ENCODE peak calls at places on chromosome 3, in four cellular contexts. H is HL-60, G is K562, D is GM12878. M is an unnamed sample.

GRCh38 chr3:191959876-191960418 is 499.0 kb downstream of the PYDC2 start:
- DNase-seq in D (no peak), G (no peak), H (no peak), M (no peak)

GRCh38 chr3:117587416-117587815 is 877.8 kb downstream of the TUSC7 start:
- DNase-seq in D (no peak), H (no peak), G (no peak), M (no peak)

GRCh38 chr3:51967384-51968174 is at the start of gene PCBP4:
- DNase-seq in H (no peak), D (no peak), G (peak; percentile 75), M (peak; percentile 62)

GRCh38 chr3:126442099-126442848 is 33.4 kb downstream of the ZXDC start:
- DNase-seq in G (no peak), D (no peak), H (no peak), M (no peak)

GRCh38 chr3:52055537-52056351 is 627 bp downstream of the DUSP7 start:
- DNase-seq in D (no peak), G (peak; percentile 41), H (peak; percentile 51), M (peak; percentile 61)

GRCh38 chr3:46350262-46350565 is 3.7 kb upstream of the CCR2 start:
- DNase-seq in G (no peak), H (no peak), D (no peak), M (no peak)

GRCh38 chr3:122513386-122514122 is 1.2 kb downstream of the KPNA1 start:
- DNase-seq in D (no peak), H (no peak), G (no peak), M (no peak)

GRCh38 chr3:171950373-171950772 is 89.0 kb upstream of the FNDC3B start:
- DNase-seq in H (no peak), D (no peak), G (no peak), M (no peak)

GRCh38 chr3:9248232-9249191 is 934 bp downstream of the SRGAP3 start:
- DNase-seq in D (no peak), H (no peak), G (no peak), M (no peak)

GRCh38 chr3:78764634-78765033 is 1003.2 kb downstream of the ROBO1 start:
- DNase-seq in D (no peak), G (no peak), H (no peak), M (no peak)

GRCh38 chr3:41073190-41073589 is 126.1 kb upstream of the CTNNB1 start:
- DNase-seq in G (no peak), D (no peak), H (no peak), M (no peak)

GRCh38 chr3:103126111-103126510 is 691.3 kb downstream of the ZPLD1 start:
- DNase-seq in D (peak; percentile 15), G (no peak), H (no peak), M (no peak)

GRCh38 chr3:103127116-103127630 is 692.4 kb downstream of the ZPLD1 start:
- DNase-seq in G (no peak), H (no peak), D (no peak), M (no peak)

DNA sequence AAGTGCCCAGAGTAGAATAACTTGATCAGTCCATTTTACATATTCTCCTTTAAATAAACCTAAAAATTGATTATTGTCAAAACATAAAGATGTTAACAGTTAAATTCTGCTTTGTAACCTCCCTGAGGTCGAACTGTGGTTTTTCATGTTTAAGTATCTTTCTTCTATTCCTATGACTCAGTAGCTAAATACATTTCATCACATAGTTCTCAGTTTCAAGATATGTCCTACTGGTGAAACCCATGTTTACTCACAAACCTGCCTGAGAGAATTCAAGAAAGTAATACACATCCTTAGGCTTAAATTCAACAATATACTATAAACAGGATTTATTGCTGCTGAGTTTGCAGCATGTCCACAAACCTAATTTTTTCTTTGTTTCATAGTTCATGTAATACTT is 692.9 kb downstream of the ZPLD1 start:
- DNase-seq in H (no peak), D (peak; percentile 13), G (no peak), M (no peak)
- TF ChIP-seq SPI1 in H (no peak), D (no peak), G (no peak), M (no peak)

DNA sequence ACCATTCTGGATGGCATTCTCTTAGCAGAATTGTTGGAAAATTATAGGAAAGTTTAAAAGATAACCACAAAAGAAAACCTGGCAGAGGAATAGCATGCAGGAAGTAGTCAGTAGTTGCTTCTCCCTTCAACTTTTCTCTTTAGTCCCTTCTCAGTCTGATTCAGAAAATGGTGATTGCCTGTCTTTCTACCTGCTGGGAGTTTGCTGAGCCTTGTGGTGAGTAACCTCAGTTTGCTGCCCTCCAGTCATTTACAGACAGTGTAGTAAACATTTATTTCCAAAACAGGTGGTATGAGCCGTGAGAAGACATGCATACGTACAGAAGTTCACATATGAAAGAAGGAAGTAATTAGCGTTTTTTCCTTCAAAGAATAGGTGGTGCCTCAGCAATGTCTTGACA is 224.7 kb upstream of the POU1F1 start:
- DNase-seq in G (no peak), D (no peak), H (no peak), M (no peak)
- TF ChIP-seq SPI1 in G (no peak), D (no peak), H (no peak), M (no peak)

DNA sequence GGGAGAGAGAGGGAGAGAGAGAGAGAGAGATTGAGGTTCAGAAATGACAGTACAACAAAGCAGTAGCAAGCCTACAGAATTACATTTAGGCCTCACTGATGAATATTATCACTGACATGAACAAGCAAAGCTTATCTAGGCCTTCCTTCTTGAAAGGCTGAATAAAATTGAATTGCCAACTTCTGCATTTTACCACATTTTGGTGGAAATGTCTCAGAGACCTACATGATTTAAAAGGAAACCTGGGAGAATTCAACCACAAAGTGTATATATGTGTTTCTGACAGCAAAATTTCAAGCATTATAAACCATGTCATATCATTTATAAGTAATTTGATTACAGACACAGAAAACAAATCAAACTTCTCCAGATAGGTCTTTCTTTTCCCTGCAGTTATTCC is 530.8 kb downstream of the SOX2 start:
- DNase-seq in G (no peak), D (no peak), H (no peak), M (no peak)
- TF ChIP-seq SPI1 in G (no peak), D (no peak), H (no peak), M (no peak)

DNA sequence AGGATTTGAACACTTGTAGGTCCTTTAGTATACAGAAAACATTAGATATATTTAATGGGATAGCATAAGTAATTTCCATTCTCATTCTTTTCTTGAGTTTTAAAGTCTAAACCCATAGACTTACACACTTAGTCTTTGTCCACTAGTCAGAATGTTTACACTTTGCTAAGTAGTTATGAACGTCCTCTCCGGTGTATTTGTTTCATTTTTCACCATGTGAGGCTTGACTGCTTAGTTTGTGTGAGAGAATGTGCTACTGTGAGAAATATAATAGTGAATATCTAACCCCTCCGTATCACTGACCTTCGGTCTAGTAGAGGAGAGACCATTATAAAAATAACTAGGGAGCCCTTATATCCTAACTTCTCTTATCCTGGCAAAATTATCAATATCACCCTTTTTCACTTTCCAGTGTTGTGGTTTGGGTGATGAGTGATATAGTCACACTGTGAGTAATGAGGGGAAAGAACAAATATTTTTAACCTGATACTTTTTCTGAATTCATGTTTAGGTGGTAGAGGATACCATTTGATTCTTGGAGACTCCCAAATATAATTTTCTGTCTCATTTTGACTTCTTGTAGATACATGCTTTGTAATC is 122.4 kb downstream of the UBE2E2 start:
- DNase-seq in H (no peak), G (no peak), D (peak; percentile 30), M (no peak)
- TF ChIP-seq SPI1 in H (no peak), G (no peak), D (no peak), M (no peak)

GRCh38 chr3:35505181-35505580 is 134.1 kb upstream of the ARPP21 start:
- DNase-seq in D (no peak), G (no peak), H (no peak), M (no peak)
- TF ChIP-seq SPI1 in D (no peak), G (no peak), H (no peak), M (no peak)

DNA sequence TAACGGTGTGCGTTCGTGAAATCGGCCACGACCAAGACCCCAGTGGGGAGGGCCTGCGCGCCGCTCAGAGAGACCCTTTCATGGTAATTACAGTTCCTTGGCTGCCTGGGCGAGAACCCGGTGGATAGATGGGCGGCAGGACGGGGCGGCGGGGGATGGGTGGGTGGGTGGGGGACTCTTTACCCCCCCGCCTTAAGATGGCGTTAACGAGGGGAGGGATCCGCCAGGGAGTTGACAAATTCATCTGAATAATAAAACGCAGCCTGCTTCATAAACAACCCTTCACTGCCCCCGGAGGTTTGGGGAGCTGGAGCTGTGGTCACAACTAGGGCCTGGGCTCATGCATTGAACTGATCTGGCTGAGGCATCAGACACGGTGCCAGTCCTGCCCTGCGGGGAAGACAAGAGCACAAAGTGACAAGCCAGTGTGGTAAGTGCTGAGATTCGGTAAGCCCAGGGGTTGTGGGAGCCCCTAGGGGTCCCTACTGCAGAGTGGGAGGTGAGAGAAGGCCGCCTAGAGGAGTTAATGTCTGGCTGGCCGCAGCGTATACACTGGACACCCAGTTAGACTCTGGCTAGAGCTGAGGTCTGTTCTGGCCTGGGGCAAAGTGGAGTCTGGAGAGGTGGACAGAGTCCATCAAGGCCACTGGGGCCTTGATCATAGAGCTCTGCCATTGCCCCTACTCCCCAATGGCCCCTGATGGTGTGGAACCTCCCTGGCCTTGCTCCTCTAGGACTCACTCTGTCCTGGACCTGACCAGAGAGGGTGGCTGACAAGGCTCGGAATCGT is 766 bp downstream of the MRAS start:
- DNase-seq in H (no peak), G (peak; percentile 23), D (no peak), M (no peak)
- TF ChIP-seq SPI1 in H (no peak), G (no peak), D (no peak), M (no peak)

GRCh38 chr3:108076564-108076963 is 14.3 kb downstream of the CD47 start:
- DNase-seq in G (no peak), D (no peak), H (no peak), M (no peak)
- TF ChIP-seq SPI1 in G (no peak), D (no peak), H (no peak), M (no peak)

DNA sequence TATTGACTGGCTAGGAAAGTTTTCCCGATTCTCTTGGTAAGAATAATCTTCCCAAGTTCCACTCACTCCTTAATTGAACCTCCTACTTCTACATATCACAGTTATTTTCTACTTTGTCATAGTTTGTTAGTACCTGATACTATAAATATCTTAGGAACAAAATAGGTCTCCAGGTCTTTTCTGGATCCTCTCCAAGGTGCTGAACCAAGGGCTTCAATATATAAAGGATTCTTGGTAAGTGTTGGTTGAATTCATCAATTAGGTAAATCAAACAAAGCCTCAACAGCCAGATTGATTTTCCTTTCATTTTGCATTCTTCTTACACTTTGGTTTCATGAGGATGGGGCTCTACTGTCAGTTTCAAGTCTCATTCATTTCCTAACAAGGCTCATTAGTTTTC is 27.6 kb upstream of the RTP4 start:
- DNase-seq in D (no peak), H (no peak), G (no peak), M (no peak)
- TF ChIP-seq SPI1 in D (no peak), H (no peak), G (no peak), M (no peak)

M was measured in GM12891.